ENCODE peak calls at places on chromosomes 6 and 20, in seven cellular contexts. X is epithelial cell of esophagus, K is tibial artery, P is cardiac muscle cell, S is GM12865, Q is colonic mucosa, M is right atrium auricular region. G is an unnamed sample.

GRCh38 chr6:130178692-130179091 is 44.1 kb downstream of the SAMD3 start:
- DNase-seq in S (no peak), K (no peak), Q (no peak), X (peak), M (no peak), P (no peak), G (peak)

GRCh38 chr6:33694401-33694931 is 17.0 kb downstream of the UQCC2 start:
- DNase-seq in K (no peak), Q (no peak), P (peak), S (no peak), M (no peak), X (peak), G (no peak)

GRCh38 chr6:16659471-16660156 is 101.6 kb downstream of the ATXN1 start:
- DNase-seq in P (no peak), K (no peak), X (no peak), M (no peak), S (peak), Q (no peak), G (no peak)

GRCh38 chr6:42271834-42272805 is 54.5 kb upstream of the MRPS10 start:
- DNase-seq in M (no peak), P (no peak), K (no peak), Q (no peak), X (no peak), S (no peak), G (no peak)

GRCh38 chr6:7727951-7728854 is 2.3 kb downstream of the BMP6 start:
- DNase-seq in P (peak), M (no peak), X (peak), S (peak), Q (peak), K (no peak), G (no peak)

GRCh38 chr6:61977951-61978350 is 308.1 kb downstream of the KHDRBS2 start:
- DNase-seq in X (no peak), Q (no peak), M (no peak), S (no peak), P (no peak), K (no peak), G (no peak)

GRCh38 chr6:93139408-93140081 is 279.8 kb downstream of the EPHA7 start:
- DNase-seq in M (no peak), S (peak), K (no peak), Q (no peak), X (no peak), P (no peak), G (no peak)

GRCh38 chr20:21705466-21706344 is at the start of gene PAX1:
- DNase-seq in X (no peak), M (no peak), S (no peak), P (peak), K (no peak), Q (no peak), G (no peak)

GRCh38 chr6:48080227-48081009 is 30.6 kb downstream of the PTCHD4 start:
- DNase-seq in K (no peak), P (no peak), S (no peak), Q (no peak), M (no peak), X (peak), G (no peak)

GRCh38 chr6:69422474-69422873 is 374.3 kb downstream of the LMBRD1 start:
- DNase-seq in S (no peak), P (peak), M (no peak), K (no peak), Q (no peak), X (no peak), G (no peak)

GRCh38 chr6:14950103-14950969 is 295.5 kb upstream of the JARID2 start:
- DNase-seq in Q (no peak), X (no peak), P (no peak), M (no peak), S (no peak), K (no peak), G (no peak)

GRCh38 chr6:161152904-161153662 is 120.8 kb downstream of the AGPAT4 start:
- DNase-seq in S (no peak), P (no peak), X (no peak), K (no peak), Q (no peak), M (no peak), G (no peak)

GRCh38 chr6:37005827-37006514 is 516 bp downstream of the FGD2 start:
- DNase-seq in S (no peak), P (no peak), M (no peak), X (no peak), Q (no peak), K (no peak), G (no peak)
- H3K4me3 ChIP-seq in S (peak), P (no peak), M (peak), X (no peak), Q (peak), K (peak), G (no peak)

GRCh38 chr6:135938588-135939215 is 87.2 kb downstream of the PDE7B start:
- DNase-seq in X (peak), S (peak), M (no peak), K (peak), P (no peak), Q (no peak), G (no peak)
- TF ChIP-seq CTCF in X (peak), S (peak), M (peak), K (peak), P (peak), Q (no peak), G (peak)

GRCh38 chr6:6583836-6584235 is 4.7 kb upstream of the LY86 start:
- DNase-seq in S (peak), X (no peak), M (no peak), K (no peak), P (no peak), Q (no peak), G (no peak)
- H3K4me3 ChIP-seq in S (peak), X (no peak), M (no peak), K (no peak), P (no peak), Q (no peak), G (no peak)

GRCh38 chr6:51531623-51532022 is 555.8 kb downstream of the PKHD1 start:
- DNase-seq in P (no peak), M (no peak), K (no peak), X (no peak), Q (no peak), S (peak), G (no peak)
- TF ChIP-seq CTCF in P (no peak), M (peak), K (no peak), X (no peak), Q (no peak), S (no peak), G (no peak)

DNA sequence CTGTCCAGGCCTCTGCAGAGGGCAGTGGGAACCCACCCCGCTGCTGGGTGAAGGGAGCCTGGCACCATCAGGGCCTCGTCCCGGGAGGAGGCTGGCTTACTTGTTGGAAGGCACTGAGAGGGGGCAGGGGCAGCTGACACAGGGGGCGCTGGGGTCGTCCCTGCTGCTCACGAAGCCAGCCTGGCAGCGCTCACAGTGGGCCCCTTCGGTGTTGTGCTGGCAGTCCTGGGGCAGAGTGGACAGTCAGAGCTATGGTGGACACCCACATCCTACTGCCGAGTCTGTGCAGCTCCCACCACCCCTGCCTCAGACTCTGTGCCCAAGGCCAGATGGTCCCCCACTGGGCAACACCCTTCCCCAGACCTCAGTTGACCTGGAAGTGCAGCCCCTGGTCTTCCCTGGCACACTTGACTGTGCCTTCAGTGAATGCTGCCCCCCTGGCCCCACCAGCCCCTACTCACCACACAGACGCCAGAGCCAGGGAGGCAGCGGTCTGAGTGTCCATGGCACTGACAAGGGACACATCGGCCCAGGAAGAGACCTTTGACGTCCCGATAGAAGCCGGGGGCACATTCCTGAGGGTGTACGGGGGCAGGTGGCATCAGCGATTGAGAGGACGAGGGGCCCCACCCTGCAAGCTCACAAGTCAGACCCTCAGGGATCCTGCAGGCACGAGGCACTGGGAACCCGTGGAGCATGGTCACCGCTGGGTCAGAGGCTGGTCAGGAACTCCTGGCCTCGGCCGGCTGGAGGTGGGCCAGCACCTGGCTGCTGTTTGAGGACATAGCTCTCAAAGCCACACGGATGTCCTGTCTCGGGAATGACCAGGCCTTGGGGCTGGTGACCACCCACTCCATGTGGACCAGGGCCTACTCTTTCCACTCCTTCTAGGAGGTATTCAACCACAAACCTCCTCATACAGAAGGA is 21.4 kb downstream of the ADRM1 start:
- DNase-seq in S (no peak), X (no peak), Q (no peak), P (no peak), K (no peak), M (no peak), G (no peak)
- H3K4me3 ChIP-seq in S (no peak), X (no peak), Q (no peak), P (no peak), K (no peak), M (no peak), G (no peak)

GRCh38 chr20:20370087-20370575 is 2.2 kb downstream of the INSM1 start:
- DNase-seq in S (no peak), M (no peak), K (no peak), X (no peak), P (no peak), Q (no peak), G (no peak)

GRCh38 chr20:20371133-20371532 is 3.2 kb downstream of the INSM1 start:
- DNase-seq in S (no peak), P (no peak), M (no peak), X (no peak), Q (no peak), K (no peak), G (no peak)

GRCh38 chr20:20367681-20368413 is at the start of gene INSM1:
- DNase-seq in K (no peak), P (no peak), Q (no peak), M (no peak), S (no peak), X (no peak), G (no peak)

GRCh38 chr20:20368414-20369352 is 779 bp downstream of the INSM1 start:
- DNase-seq in Q (no peak), S (no peak), P (peak), X (no peak), M (no peak), K (no peak), G (no peak)

GRCh38 chr20:20369353-20370086 is 1.6 kb downstream of the INSM1 start:
- DNase-seq in Q (peak), X (peak), P (peak), M (no peak), K (no peak), S (peak), G (no peak)
- TF ChIP-seq CTCF in Q (no peak), X (peak), P (no peak), M (no peak), K (no peak), S (no peak), G (no peak)

DNA sequence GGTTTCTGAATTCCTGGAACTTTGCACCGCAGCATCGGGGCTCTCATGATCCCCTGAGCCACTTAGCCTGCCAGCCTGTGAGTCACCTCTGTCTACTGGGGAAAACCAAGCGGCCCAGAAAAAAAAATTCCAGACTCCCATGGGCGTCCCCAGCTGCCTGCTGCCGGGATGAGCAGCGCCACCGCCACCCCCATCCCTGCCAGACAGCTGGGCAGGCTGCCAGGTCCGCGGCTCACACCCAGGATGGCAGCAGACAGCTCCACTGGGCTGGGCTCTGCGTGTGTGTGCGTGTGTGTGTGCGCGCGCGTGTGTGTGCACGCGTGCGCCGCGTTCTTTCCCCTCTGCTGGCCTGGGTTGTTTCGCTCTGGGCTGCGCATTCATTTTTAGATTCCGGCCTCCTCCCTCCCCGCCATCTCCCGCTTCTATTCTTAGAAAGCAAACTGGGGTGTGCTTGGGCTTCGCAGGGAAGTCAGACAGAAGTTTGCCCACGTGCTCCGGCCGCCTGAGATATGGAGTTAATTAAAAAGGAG is 38.9 kb upstream of the PMEPA1 start:
- DNase-seq in X (peak), M (peak), P (peak), S (peak), Q (peak), K (peak), G (peak)
- H3K4me3 ChIP-seq in X (peak), M (peak), P (no peak), S (peak), Q (no peak), K (peak), G (peak)

DNA sequence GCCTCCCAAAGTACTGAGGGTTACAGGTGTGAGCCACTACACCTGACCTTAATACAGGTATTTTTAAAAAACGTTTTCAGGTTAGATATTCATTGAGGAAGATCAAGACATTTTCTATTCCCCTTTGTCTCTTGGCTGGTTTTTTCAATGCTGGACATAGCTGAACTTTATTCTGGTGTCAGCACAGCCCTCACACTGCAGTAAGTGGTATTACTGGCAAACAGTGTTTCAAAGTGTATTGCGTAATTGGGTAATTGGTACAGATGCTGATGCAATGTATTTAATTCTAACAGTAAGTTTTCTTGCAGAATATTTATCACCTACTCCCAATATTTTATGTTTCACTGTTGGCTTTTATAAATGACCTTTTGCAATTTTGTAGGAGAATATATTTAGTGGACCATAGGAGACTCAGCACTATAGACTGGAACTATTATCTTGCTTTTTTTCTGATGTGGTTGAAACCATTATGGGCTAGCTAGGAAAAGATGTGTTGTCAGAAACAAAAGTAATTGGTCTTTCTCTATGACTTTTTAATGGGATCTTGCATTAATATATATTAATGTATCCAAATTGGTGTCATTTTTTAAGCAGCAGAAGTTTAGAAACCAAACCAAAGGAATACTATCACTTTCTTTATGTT is 287.6 kb upstream of the SOX4 start:
- DNase-seq in X (peak), K (no peak), M (no peak), P (no peak), Q (no peak), S (no peak), G (peak)
- TF ChIP-seq CTCF in X (peak), K (no peak), M (peak), P (peak), Q (no peak), S (no peak), G (peak)

G was measured in epithelial cell of proximal tubule.